ENCODE peak calls at places on chromosomes 16 and 17, in four cellular contexts. K, S, Y and X are unnamed samples.

GRCh38 chr17:41785876-41786226 is 660 bp downstream of the JUP start:
- DNase-seq in K (no peak), Y (no peak), S (peak), X (no peak)

GRCh38 chr17:27547301-27547683 is 83.7 kb upstream of the LGALS9 start:
- DNase-seq in K (no peak), S (no peak), Y (no peak), X (no peak)

GRCh38 chr17:72699566-72699965 is 392.9 kb downstream of the SLC39A11 start:
- DNase-seq in Y (no peak), K (no peak), S (no peak), X (no peak)

GRCh38 chr17:35345445-35345925 is 27.9 kb downstream of the SLFN11 start:
- DNase-seq in Y (no peak), K (no peak), S (no peak), X (peak)

GRCh38 chr16:1903220-1903574 is 15.0 kb downstream of the HS3ST6 start:
- DNase-seq in S (no peak), K (no peak), Y (no peak), X (peak)

GRCh38 chr16:15640966-15641365 is 2.0 kb downstream of the MARF1 start:
- DNase-seq in K (no peak), Y (no peak), S (no peak), X (no peak)

GRCh38 chr16:65409505-65409904 is 287.6 kb upstream of the CDH11 start:
- DNase-seq in Y (no peak), K (no peak), S (no peak), X (no peak)

GRCh38 chr17:22310717-22311686 is 618.7 kb downstream of the KCNJ18 start:
- DNase-seq in K (no peak), S (no peak), Y (no peak), X (no peak)

GRCh38 chr16:72819345-72819744 is 228.6 kb downstream of the ZFHX3 start:
- DNase-seq in S (no peak), K (no peak), Y (no peak), X (no peak)

GRCh38 chr17:66755944-66756290 is 79.0 kb upstream of the CACNG5 start:
- DNase-seq in Y (no peak), K (no peak), S (no peak), X (no peak)

GRCh38 chr16:11257131-11257938 is 1.3 kb upstream of the SOCS1 start:
- DNase-seq in Y (peak), K (peak), S (peak), X (peak)

GRCh38 chr17:6110088-6110487 is 39.9 kb downstream of the WSCD1 start:
- DNase-seq in K (no peak), S (no peak), Y (no peak), X (no peak)

GRCh38 chr17:78550464-78550863 is 26.7 kb downstream of the DNAH17 start:
- DNase-seq in S (no peak), K (no peak), Y (no peak), X (no peak)

GRCh38 chr16:89557230-89557935 is 3.1 kb upstream of the RPL13 start:
- DNase-seq in S (peak), Y (peak), K (peak), X (peak)

GRCh38 chr16:24041834-24042631 is 206.2 kb downstream of the PRKCB start:
- DNase-seq in Y (peak), K (peak), S (peak), X (peak)

GRCh38 chr16:64121473-64121872 is 1000.4 kb downstream of the CDH11 start:
- DNase-seq in S (no peak), K (no peak), Y (no peak), X (no peak)

GRCh38 chr16:13453938-13454553 is 465.9 kb upstream of the ERCC4 start:
- DNase-seq in K (no peak), Y (no peak), S (peak), X (peak)

GRCh38 chr16:72783716-72784320 is 264.1 kb downstream of the ZFHX3 start:
- DNase-seq in K (no peak), S (no peak), Y (no peak), X (no peak)

GRCh38 chr16:11296706-11297491 is 15.8 kb upstream of the PRM1 start:
- DNase-seq in K (no peak), S (no peak), Y (no peak), X (no peak)

GRCh38 chr16:63922563-63922962 is 1199.3 kb downstream of the CDH11 start:
- DNase-seq in Y (no peak), K (no peak), S (no peak), X (no peak)

GRCh38 chr17:7513850-7514419 is 29.8 kb downstream of the POLR2A start:
- DNase-seq in Y (no peak), K (no peak), S (no peak), X (no peak)

GRCh38 chr16:82544378-82544777 is 82.4 kb upstream of the CDH13 start:
- DNase-seq in Y (no peak), K (no peak), S (no peak), X (no peak)

GRCh38 chr17:40415390-40415789 is 2.3 kb downstream of the TOP2A start:
- DNase-seq in Y (no peak), S (peak), K (no peak), X (peak)

GRCh38 chr16:65336169-65336568 is 214.3 kb upstream of the CDH11 start:
- DNase-seq in Y (no peak), K (no peak), S (no peak), X (no peak)

GRCh38 chr17:7633093-7633492 is 3.2 kb downstream of the SHBG start:
- DNase-seq in K (no peak), Y (no peak), S (no peak), X (no peak)

GRCh38 chr16:47586121-47586520 is 125.0 kb downstream of the PHKB start:
- DNase-seq in K (no peak), S (no peak), Y (no peak), X (no peak)

GRCh38 chr16:11346700-11347319 is 1.6 kb downstream of the RMI2 start:
- DNase-seq in K (no peak), S (no peak), Y (no peak), X (no peak)

GRCh38 chr17:32265192-32265895 is at the start of gene RHBDL3:
- DNase-seq in S (no peak), K (peak), Y (no peak), X (peak)

GRCh38 chr16:85947511-85948509 is 48.8 kb downstream of the IRF8 start:
- DNase-seq in Y (peak), K (peak), S (no peak), X (no peak)

GRCh38 chr16:66247516-66248089 is 118.9 kb upstream of the CDH5 start:
- DNase-seq in K (no peak), S (peak), Y (no peak), X (no peak)

GRCh38 chr17:35298639-35299038 is 55.8 kb downstream of the SLFN5 start:
- DNase-seq in K (no peak), Y (no peak), S (no peak), X (no peak)

GRCh38 chr17:1713878-1714487 is 3.8 kb upstream of the TLCD2 start:
- DNase-seq in Y (no peak), K (no peak), S (no peak), X (no peak)

GRCh38 chr17:16491131-16491702 is 776 bp downstream of the LRRC75A start:
- DNase-seq in Y (no peak), K (no peak), S (no peak), X (no peak)